ENCODE peak calls at places on chromosomes 13 and 19, in seven cellular contexts. One of them, this sample, is unnamed.

GRCh38 chr19:7605490-7606222 is 10.0 kb downstream of the CAMSAP3 start:
- DNase-seq in nephron progenitor cell: peak
- DNase-seq in cardiac muscle cell: no peak
- DNase-seq in NCI-H1417 treated with DMSO at 0.1 percent for 48 hours: no peak
- DNase-seq in GM23338: peak
- DNase-seq in brain microvascular endothelial cell: no peak
- DNase-seq in ovary: no peak
- DNase-seq in this sample: peak

GRCh38 chr13:43587376-43587775 is 199.4 kb downstream of the ENOX1 start:
- DNase-seq in brain microvascular endothelial cell: no peak
- DNase-seq in cardiac muscle cell: no peak
- DNase-seq in GM23338: no peak
- DNase-seq in nephron progenitor cell: no peak
- DNase-seq in ovary: no peak
- DNase-seq in NCI-H1417 treated with DMSO at 0.1 percent for 48 hours: no peak
- DNase-seq in this sample: no peak

GRCh38 chr13:48818495-48818961 is 157.2 kb upstream of the FNDC3A start:
- DNase-seq in cardiac muscle cell: no peak
- DNase-seq in NCI-H1417 treated with DMSO at 0.1 percent for 48 hours: no peak
- DNase-seq in ovary: no peak
- DNase-seq in brain microvascular endothelial cell: peak
- DNase-seq in GM23338: peak
- DNase-seq in nephron progenitor cell: peak
- DNase-seq in this sample: no peak

GRCh38 chr13:54599413-54599812 is 1570.8 kb downstream of the OLFM4 start:
- DNase-seq in nephron progenitor cell: no peak
- DNase-seq in NCI-H1417 treated with DMSO at 0.1 percent for 48 hours: no peak
- DNase-seq in brain microvascular endothelial cell: no peak
- DNase-seq in GM23338: peak
- DNase-seq in cardiac muscle cell: no peak
- DNase-seq in ovary: no peak
- DNase-seq in this sample: no peak

GRCh38 chr13:50711449-50711848 is 132.0 kb downstream of the DLEU7 start:
- DNase-seq in ovary: no peak
- DNase-seq in nephron progenitor cell: no peak
- DNase-seq in NCI-H1417 treated with DMSO at 0.1 percent for 48 hours: no peak
- DNase-seq in GM23338: no peak
- DNase-seq in brain microvascular endothelial cell: no peak
- DNase-seq in cardiac muscle cell: no peak
- DNase-seq in this sample: no peak

GRCh38 chr13:19185865-19186645 is 4.4 kb upstream of the TUBA3C start:
- DNase-seq in nephron progenitor cell: no peak
- DNase-seq in GM23338: no peak
- DNase-seq in cardiac muscle cell: no peak
- DNase-seq in ovary: no peak
- DNase-seq in brain microvascular endothelial cell: no peak
- DNase-seq in NCI-H1417 treated with DMSO at 0.1 percent for 48 hours: no peak
- DNase-seq in this sample: no peak

GRCh38 chr13:24234200-24234915 is 73.8 kb downstream of the SPATA13 start:
- DNase-seq in GM23338: no peak
- DNase-seq in nephron progenitor cell: no peak
- DNase-seq in NCI-H1417 treated with DMSO at 0.1 percent for 48 hours: no peak
- DNase-seq in cardiac muscle cell: peak
- DNase-seq in brain microvascular endothelial cell: no peak
- DNase-seq in ovary: no peak
- DNase-seq in this sample: no peak

GRCh38 chr13:112510002-112510780 is 77.8 kb downstream of the TUBGCP3 start:
- DNase-seq in cardiac muscle cell: peak
- DNase-seq in GM23338: peak
- DNase-seq in brain microvascular endothelial cell: peak
- DNase-seq in NCI-H1417 treated with DMSO at 0.1 percent for 48 hours: peak
- DNase-seq in nephron progenitor cell: peak
- DNase-seq in ovary: no peak
- DNase-seq in this sample: peak